ENCODE peak calls at places on chromosomes 12 and 14, in four cellular contexts. G, O, Q and W are unnamed samples.

GRCh38 chr14:97846156-97846555 is 1049.0 kb downstream of the VRK1 start:
- DNase-seq in G (no peak), O (no peak), Q (no peak), W (no peak)

GRCh38 chr12:27176765-27177164 is 67.3 kb upstream of the STK38L start:
- DNase-seq in G (no peak), O (no peak), Q (no peak), W (no peak)

GRCh38 chr12:111823891-111824290 is 18.1 kb upstream of the MAPKAPK5 start:
- DNase-seq in G (peak; percentile 21), O (no peak), Q (no peak), W (no peak)

GRCh38 chr12:98896938-98897337 is 251.8 kb downstream of the APAF1 start:
- DNase-seq in G (no peak), O (no peak), Q (no peak), W (no peak)

GRCh38 chr14:49553892-49554291 is 32.3 kb downstream of the RPS29 start:
- DNase-seq in G (no peak), O (no peak), Q (no peak), W (no peak)

GRCh38 chr12:131698286-131698685 is 12.6 kb upstream of the SFSWAP start:
- DNase-seq in G (no peak), O (no peak), Q (no peak), W (no peak)

GRCh38 chr12:124055066-124055465 is 82.1 kb downstream of the ZNF664 start:
- DNase-seq in G (no peak), O (no peak), Q (no peak), W (no peak)

GRCh38 chr12:106078358-106079025 is 60.3 kb downstream of the NUAK1 start:
- DNase-seq in G (peak; percentile 15), O (peak; percentile 57), Q (no peak), W (no peak)

GRCh38 chr12:124381454-124382207 is 86.7 kb downstream of the RFLNA start:
- DNase-seq in G (peak; percentile 90), O (peak; percentile 94), Q (no peak), W (no peak)

GRCh38 chr12:106108187-106108816 is 30.5 kb downstream of the NUAK1 start:
- DNase-seq in G (peak; percentile 68), O (no peak), Q (no peak), W (no peak)

GRCh38 chr14:29271669-29272068 is 505.1 kb downstream of the FOXG1 start:
- DNase-seq in G (no peak), O (no peak), Q (no peak), W (no peak)

GRCh38 chr14:104699426-104699748 is 10.0 kb downstream of the INF2 start:
- DNase-seq in G (no peak), O (no peak), Q (no peak), W (no peak)
- TF ChIP-seq POLR2AphosphoS5 in G (no peak), O (no peak), Q (no peak), W (no peak)

DNA sequence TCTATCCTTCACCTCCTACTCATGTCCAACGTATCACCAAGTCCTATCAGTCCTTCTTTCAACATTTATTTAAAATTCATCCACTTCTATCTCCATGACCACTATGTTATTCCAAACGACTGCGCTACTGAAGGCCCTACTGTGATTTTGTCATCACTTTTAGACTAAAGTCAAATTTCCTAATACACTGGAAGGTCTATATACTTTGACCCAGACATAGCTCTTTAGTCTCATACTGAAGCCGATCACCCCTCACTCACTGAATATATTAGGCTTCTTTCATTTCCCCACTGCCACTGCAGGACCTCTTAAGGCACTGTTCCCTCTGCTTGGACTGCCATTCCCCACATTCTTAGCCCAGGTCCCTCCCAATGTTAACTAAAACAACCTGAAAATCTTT is 25.6 kb downstream of the SLC38A4 start:
- DNase-seq in G (no peak), O (no peak), Q (no peak), W (no peak)
- TF ChIP-seq POLR2A in G (no peak), O (no peak), Q (no peak), W (no peak)

GRCh38 chr14:33210304-33210703 is 271.6 kb downstream of the NPAS3 start:
- DNase-seq in G (no peak), O (no peak), Q (no peak), W (no peak)

GRCh38 chr14:33207467-33208015 is 268.9 kb downstream of the NPAS3 start:
- DNase-seq in G (no peak), O (no peak), Q (no peak), W (no peak)
- TF ChIP-seq POLR2AphosphoS5 in G (no peak), O (no peak), Q (no peak), W (no peak)

GRCh38 chr14:88962356-88962755 is 137.9 kb downstream of the TTC8 start:
- DNase-seq in G (no peak), O (no peak), Q (no peak), W (no peak)

GRCh38 chr14:88967299-88967698 is 142.8 kb downstream of the TTC8 start:
- DNase-seq in G (no peak), O (no peak), Q (no peak), W (no peak)
- TF ChIP-seq POLR2A in G (no peak), O (no peak), Q (no peak), W (no peak)

DNA sequence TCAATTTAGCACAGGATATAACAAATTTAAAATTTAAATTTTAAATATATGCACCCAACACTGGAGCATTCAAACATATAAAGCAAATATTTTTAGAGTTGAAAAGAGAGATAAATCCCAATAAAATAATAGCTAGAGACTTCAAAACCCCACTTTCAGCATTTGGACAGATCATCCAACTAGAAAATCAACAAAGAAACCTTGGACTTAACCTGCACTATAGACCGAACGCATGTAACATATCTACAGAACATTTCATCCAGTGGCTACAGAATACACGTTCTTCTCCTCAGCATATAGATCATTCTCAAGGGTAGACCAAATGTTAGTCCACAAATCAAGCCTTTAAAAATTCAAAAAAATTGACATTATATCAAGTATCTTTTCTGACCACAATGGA is 64.0 kb downstream of the SPTSSA start:
- DNase-seq in G (no peak), O (no peak), Q (no peak), W (no peak)
- TF ChIP-seq POLR2AphosphoS5 in G (no peak), O (no peak), Q (no peak), W (no peak)

GRCh38 chr12:48119078-48119833 is at the start of gene PFKM:
- DNase-seq in G (peak; percentile 88), O (peak; percentile 85), Q (peak; percentile 87), W (peak; percentile 73)
- TF ChIP-seq POLR2A in G (no peak), O (no peak), Q (peak; percentile 69), W (peak; percentile 57)

DNA sequence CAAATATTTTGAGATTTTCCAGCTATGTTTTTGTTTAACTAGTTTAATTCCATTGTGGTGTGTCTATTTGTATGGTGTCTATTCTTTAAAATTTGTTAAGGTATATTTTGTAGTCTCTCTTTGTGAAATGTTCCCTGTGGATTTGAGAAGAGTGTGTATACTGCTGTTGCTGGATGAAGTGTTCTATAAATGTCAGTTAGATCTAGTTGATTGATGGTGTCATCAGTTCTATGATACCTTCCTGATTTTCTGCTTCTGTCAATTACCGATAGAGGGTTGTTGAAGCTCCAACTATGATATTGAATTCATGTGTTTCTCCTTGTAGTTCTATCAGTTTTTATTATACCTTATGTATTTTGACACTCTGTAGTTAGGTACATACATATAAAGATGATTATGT is 53.1 kb downstream of the FUT8 start:
- DNase-seq in G (no peak), O (no peak), Q (no peak), W (no peak)
- TF ChIP-seq POLR2AphosphoS5 in G (no peak), O (no peak), Q (no peak), W (no peak)

GRCh38 chr12:108563135-108563803 is 873 bp downstream of the ISCU start:
- DNase-seq in G (peak; percentile 92), O (peak; percentile 90), Q (peak; percentile 87), W (peak; percentile 57)
- TF ChIP-seq POLR2A in G (peak; percentile 81), O (peak; percentile 11), Q (no peak), W (no peak)

DNA sequence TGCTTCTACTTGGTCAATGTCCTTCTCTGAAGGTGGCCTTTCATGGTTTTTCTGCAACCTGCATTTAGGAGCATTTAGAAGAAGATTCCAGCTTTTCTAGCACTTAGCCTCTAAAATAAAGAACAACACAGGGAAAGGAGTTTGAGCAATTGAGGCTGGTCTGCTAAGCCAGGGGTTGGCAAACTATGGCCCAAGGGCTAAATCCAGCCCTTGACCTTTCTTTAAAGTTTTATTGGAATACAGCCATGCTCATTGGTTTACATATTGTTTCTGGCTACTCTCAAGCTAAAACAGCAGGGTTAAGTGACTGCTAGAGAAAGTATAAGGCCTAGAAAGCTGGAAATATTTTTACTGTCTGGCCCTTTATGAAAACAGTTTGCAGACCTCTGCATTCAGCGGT is 39.3 kb downstream of the SPRING1 start:
- DNase-seq in G (no peak), O (no peak), Q (no peak), W (no peak)
- TF ChIP-seq POLR2AphosphoS5 in G (no peak), O (no peak), Q (no peak), W (no peak)